ENCODE peak calls at places on chromosomes 1 and 21, in ten cellular contexts. D, U, Y, E, F, Z, H, I, J and B are unnamed samples.

GRCh38 chr1:167862432-167863076 is 51.4 kb downstream of the ADCY10 start:
- DNase-seq in I (peak), J (no peak), Y (no peak), D (no peak), H (no peak), U (no peak), E (peak), F (no peak), Z (no peak), B (no peak)

GRCh38 chr21:35575280-35575915 is 484.9 kb downstream of the SETD4 start:
- DNase-seq in F (no peak), Z (no peak), H (no peak), J (no peak), Y (no peak), E (peak), I (peak), D (no peak), U (no peak), B (no peak)

GRCh38 chr1:97063532-97063931 is 341.9 kb downstream of the PTBP2 start:
- DNase-seq in H (no peak), J (no peak), Y (no peak), F (no peak), E (no peak), D (no peak), I (no peak), U (no peak), Z (no peak), B (no peak)

GRCh38 chr1:244049142-244049968 is 1.7 kb upstream of the ZBTB18 start:
- DNase-seq in D (peak), F (peak), E (peak), J (peak), I (peak), U (peak), H (no peak), Y (peak), Z (peak), B (peak)

GRCh38 chr1:246034630-246035029 is 472.4 kb downstream of the SMYD3 start:
- DNase-seq in E (no peak), H (no peak), J (no peak), F (no peak), Y (no peak), I (no peak), U (no peak), Z (no peak), D (no peak), B (no peak)

GRCh38 chr1:237187854-237188253 is 145.9 kb downstream of the RYR2 start:
- DNase-seq in D (no peak), F (no peak), Z (no peak), H (no peak), E (no peak), Y (no peak), I (no peak), U (no peak), J (no peak), B (no peak)

GRCh38 chr1:26541816-26542711 is 12.5 kb downstream of the RPS6KA1 start:
- DNase-seq in Y (peak), U (peak), F (peak), I (peak), Z (peak), E (peak), J (peak), D (no peak), H (peak), B (peak)

GRCh38 chr1:36156329-36157114 is 562 bp downstream of the MAP7D1 start:
- DNase-seq in U (peak), D (peak), Y (peak), I (peak), F (peak), E (peak), Z (peak), J (peak), H (no peak), B (peak)

GRCh38 chr1:180131510-180131909 is 23.2 kb upstream of the QSOX1 start:
- DNase-seq in H (no peak), U (no peak), I (peak), F (no peak), Z (no peak), Y (no peak), E (peak), J (no peak), D (no peak), B (no peak)

GRCh38 chr1:152756872-152757271 is 953 bp upstream of the KPRP start:
- DNase-seq in H (no peak), F (no peak), J (no peak), E (no peak), I (no peak), Z (no peak), U (no peak), D (no peak), Y (no peak), B (no peak)

GRCh38 chr21:45401054-45401518 is 3.9 kb upstream of the COL18A1 start:
- DNase-seq in D (no peak), F (no peak), E (no peak), I (no peak), Y (no peak), J (no peak), H (no peak), U (no peak), Z (no peak), B (no peak)

GRCh38 chr21:39634507-39634906 is 21.8 kb downstream of the B3GALT5 start:
- DNase-seq in F (no peak), D (no peak), J (no peak), H (no peak), Z (no peak), Y (no peak), E (no peak), I (no peak), U (no peak), B (no peak)

GRCh38 chr1:98035587-98035986 is 114.8 kb upstream of the DPYD start:
- DNase-seq in I (no peak), E (no peak), H (no peak), F (no peak), D (no peak), Z (no peak), Y (no peak), J (no peak), U (no peak), B (no peak)

GRCh38 chr1:224753491-224753890 is 137.4 kb downstream of the CNIH3 start:
- DNase-seq in I (no peak), U (no peak), F (no peak), D (no peak), Z (no peak), J (no peak), E (no peak), Y (no peak), H (no peak), B (no peak)

GRCh38 chr1:74205236-74205635 is 7.2 kb downstream of the FPGT start:
- DNase-seq in Z (no peak), Y (no peak), H (no peak), J (no peak), U (no peak), F (no peak), D (no peak), I (peak), E (no peak), B (no peak)

GRCh38 chr1:2961661-2962060 is 59.6 kb upstream of the ACTRT2 start:
- DNase-seq in D (no peak), J (no peak), H (no peak), E (no peak), Y (no peak), U (no peak), Z (no peak), I (no peak), F (no peak), B (no peak)

GRCh38 chr1:119686661-119687060 is 25.1 kb upstream of the PHGDH start:
- DNase-seq in D (no peak), F (no peak), U (no peak), J (no peak), I (no peak), Z (no peak), H (no peak), E (peak), Y (no peak), B (no peak)

GRCh38 chr1:236010443-236010842 is 54.4 kb downstream of the NID1 start:
- DNase-seq in E (no peak), D (no peak), Y (no peak), H (no peak), J (no peak), I (no peak), U (no peak), F (no peak), Z (no peak), B (no peak)

GRCh38 chr1:25805863-25806225 is 5.9 kb downstream of the SELENON start:
- DNase-seq in D (no peak), J (no peak), E (no peak), Y (peak), Z (no peak), F (no peak), U (peak), H (no peak), I (peak), B (no peak)